ENCODE peak calls at places on chromosomes 1 and 21, in six cellular contexts. F is left ventricle myocardium inferior, Q is IMR-90, N is uterus, M is K562, J is lung. X is an unnamed sample.
A peak's percentile ranks its signal among the peaks of the same experiment; 100 is the strongest.

GRCh38 chr1:192763243-192763642 is 45.6 kb upstream of the RGS2 start:
- DNase-seq in F (no peak), Q (peak; percentile 58), N (no peak), M (no peak), J (no peak), X (no peak)

GRCh38 chr1:56575865-56576264 is 3.5 kb downstream of the PLPP3 start:
- DNase-seq in F (no peak), Q (no peak), N (no peak), M (no peak), J (no peak), X (no peak)

GRCh38 chr1:47650205-47650604 is 212.4 kb downstream of the FOXD2 start:
- DNase-seq in F (no peak), Q (peak; percentile 80), N (no peak), M (no peak), J (peak; percentile 75), X (peak; percentile 6)

GRCh38 chr1:11643782-11644181 is 10.4 kb downstream of the FBXO2 start:
- DNase-seq in F (no peak), Q (no peak), N (no peak), M (no peak), J (no peak), X (no peak)

GRCh38 chr1:34985063-34985770 is at the start of gene TMEM35B:
- DNase-seq in F (peak; percentile 74), Q (peak; percentile 41), N (peak; percentile 57), M (peak; percentile 82), J (peak; percentile 74), X (no peak)

GRCh38 chr1:205191127-205191577 is 20.4 kb downstream of the DSTYK start:
- DNase-seq in F (no peak), Q (peak; percentile 34), N (no peak), M (no peak), J (no peak), X (no peak)

GRCh38 chr1:3195480-3195815 is 126.4 kb downstream of the PRDM16 start:
- DNase-seq in F (no peak), Q (no peak), N (no peak), M (no peak), J (no peak), X (no peak)

GRCh38 chr1:12229835-12230548 is at the start of gene VPS13D:
- DNase-seq in F (peak; percentile 86), Q (peak; percentile 67), N (peak; percentile 72), M (peak; percentile 97), J (peak; percentile 83), X (no peak)

GRCh38 chr1:15764269-15764764 is 5.7 kb downstream of the FBLIM1 start:
- DNase-seq in F (no peak), Q (no peak), N (no peak), M (peak; percentile 67), J (no peak), X (no peak)

GRCh38 chr1:191671236-191671635 is 487.0 kb upstream of the RGS18 start:
- DNase-seq in F (no peak), Q (peak; percentile 62), N (no peak), M (no peak), J (no peak), X (no peak)

GRCh38 chr1:15328785-15329480 is 80.8 kb upstream of the EFHD2 start:
- DNase-seq in F (peak; percentile 79), Q (peak; percentile 64), N (peak; percentile 59), M (peak; percentile 61), J (no peak), X (no peak)

GRCh38 chr21:27796106-27796505 is 829.2 kb upstream of the ADAMTS5 start:
- DNase-seq in F (no peak), Q (peak; percentile 68), N (no peak), M (no peak), J (no peak), X (no peak)

GRCh38 chr1:202571719-202572339 is 138.4 kb downstream of the SYT2 start:
- DNase-seq in F (no peak), Q (peak; percentile 59), N (no peak), M (peak; percentile 67), J (no peak), X (no peak)

GRCh38 chr1:214444159-214444939 is 107.1 kb downstream of the PTPN14 start:
- DNase-seq in F (no peak), Q (no peak), N (no peak), M (no peak), J (no peak), X (no peak)

GRCh38 chr1:112172294-112172882 is 182.9 kb upstream of the KCND3 start:
- DNase-seq in F (peak; percentile 22), Q (peak; percentile 34), N (peak; percentile 16), M (peak; percentile 61), J (peak; percentile 42), X (no peak)

GRCh38 chr1:229379901-229380300 is 37.1 kb upstream of the CCSAP start:
- DNase-seq in F (no peak), Q (no peak), N (no peak), M (no peak), J (no peak), X (no peak)

GRCh38 chr1:227885135-227885647 is 62.5 kb downstream of the WNT9A start:
- DNase-seq in F (no peak), Q (no peak), N (no peak), M (no peak), J (peak; percentile 28), X (no peak)

GRCh38 chr1:245856944-245857531 is 650.0 kb downstream of the SMYD3 start:
- DNase-seq in F (no peak), Q (peak; percentile 95), N (no peak), M (no peak), J (no peak), X (no peak)

GRCh38 chr1:224116131-224116530 is 2.2 kb downstream of the FBXO28 start:
- DNase-seq in F (no peak), Q (peak; percentile 68), N (no peak), M (peak; percentile 44), J (no peak), X (no peak)

GRCh38 chr1:53163291-53163768 is 20.9 kb upstream of the SLC1A7 start:
- DNase-seq in F (no peak), Q (no peak), N (no peak), M (no peak), J (no peak), X (no peak)

GRCh38 chr1:96309783-96310182 is 411.8 kb upstream of the PTBP2 start:
- DNase-seq in F (no peak), Q (peak; percentile 81), N (no peak), M (no peak), J (peak; percentile 28), X (no peak)

GRCh38 chr1:116379674-116380498 is 6.8 kb downstream of the ATP1A1 start:
- DNase-seq in F (no peak), Q (no peak), N (no peak), M (no peak), J (no peak), X (no peak)

GRCh38 chr1:116377564-116378529 is 4.8 kb downstream of the ATP1A1 start:
- DNase-seq in F (peak; percentile 78), Q (peak; percentile 96), N (peak; percentile 74), M (no peak), J (peak; percentile 43), X (peak; percentile 79)

GRCh38 chr1:116376734-116377096 is 3.7 kb downstream of the ATP1A1 start:
- DNase-seq in F (no peak), Q (peak; percentile 11), N (no peak), M (no peak), J (no peak), X (no peak)

GRCh38 chr1:116380499-116381316 is 7.7 kb downstream of the ATP1A1 start:
- DNase-seq in F (no peak), Q (no peak), N (no peak), M (no peak), J (no peak), X (no peak)

DNA sequence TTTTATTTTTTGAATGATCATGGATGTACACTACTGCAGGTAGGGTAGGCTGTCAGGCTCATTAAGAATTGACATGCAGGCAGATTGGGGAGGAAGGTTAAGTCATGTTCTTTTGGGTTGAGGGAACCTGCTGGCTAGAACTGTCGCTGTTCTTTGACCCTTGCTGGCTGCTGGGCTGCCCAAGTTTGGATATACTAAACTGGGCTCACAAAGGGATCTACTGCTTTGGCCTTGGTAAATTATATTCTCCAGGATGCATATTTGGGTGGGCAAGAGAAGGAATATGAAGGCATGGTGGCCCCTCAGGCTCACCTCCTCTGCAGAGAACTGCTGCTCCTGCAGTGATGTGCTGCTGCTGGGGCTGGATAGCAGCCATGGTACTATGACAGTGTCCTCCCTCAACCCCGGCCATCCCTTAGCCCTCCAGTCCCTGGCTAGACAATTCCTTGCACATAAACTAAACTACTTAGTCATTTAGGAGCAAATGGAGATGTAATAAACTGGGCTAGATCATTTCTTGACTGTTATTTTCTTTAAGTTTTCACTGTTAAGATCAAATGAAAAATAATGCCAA is 6.1 kb downstream of the ATP1A1 start:
- DNase-seq in F (no peak), Q (peak; percentile 14), N (no peak), M (no peak), J (no peak), X (no peak)
- H3K36me3 ChIP-seq in F (peaks cover under 1% of the 10 kb centered on the region), Q (no peaks in the 10 kb centered on the region), N (no peaks in the 10 kb centered on the region), M (peaks cover 40% of the 10 kb centered on the region), J (no peaks in the 10 kb centered on the region), X (no peaks in the 10 kb centered on the region)

DNA sequence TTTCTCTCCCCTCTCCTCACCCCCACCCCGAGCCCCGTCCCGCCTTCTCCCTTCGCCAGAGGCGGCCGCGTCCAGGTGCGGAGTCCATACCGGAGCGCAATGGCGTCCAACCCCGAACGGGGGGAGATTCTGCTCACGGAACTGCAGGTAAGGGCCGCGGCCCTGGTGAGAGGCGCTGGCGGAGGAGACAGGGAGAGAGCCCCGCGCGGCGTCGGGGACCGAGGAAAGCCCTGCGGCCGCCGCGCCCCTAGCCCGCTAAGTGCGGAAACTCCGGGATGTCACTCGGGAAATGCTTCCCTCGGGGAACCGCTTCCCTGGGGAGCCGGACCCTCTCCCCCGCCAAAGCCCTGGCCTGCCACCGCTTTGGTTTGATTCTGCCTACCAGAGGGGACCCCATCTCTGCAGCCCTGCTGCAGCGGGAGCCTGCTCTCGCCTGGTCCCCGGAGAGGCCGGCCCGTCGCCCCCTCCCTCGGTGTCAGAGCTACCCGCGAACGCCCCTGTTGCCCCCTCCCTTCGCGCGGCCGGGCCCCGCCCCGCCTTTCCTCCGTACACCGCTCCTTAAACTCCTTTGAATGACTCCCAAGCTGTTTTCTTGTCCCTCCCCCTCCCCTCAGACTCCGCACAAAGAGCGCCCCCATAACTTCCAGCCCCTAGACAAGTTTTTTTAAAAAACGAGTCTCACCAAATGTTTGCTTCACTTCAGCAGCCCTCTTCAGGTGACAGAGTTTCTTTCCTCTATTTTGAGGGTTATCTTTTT is 587 bp downstream of the PKN2 start:
- DNase-seq in F (peak; percentile 50), Q (peak; percentile 45), N (peak; percentile 39), M (peak; percentile 67), J (peak; percentile 61), X (no peak)
- TF ChIP-seq CTCF in F (no peak), Q (no peak), N (no peak), M (peak; percentile 36), J (no peak), X (no peak)

GRCh38 chr1:154178856-154179811 is 12.8 kb downstream of the TPM3 start:
- DNase-seq in F (no peak), Q (no peak), N (no peak), M (no peak), J (no peak), X (no peak)
- H3K36me3 ChIP-seq in F (peaks cover 18% of the 10 kb centered on the region), Q (peaks cover 19% of the 10 kb centered on the region), N (no peaks in the 10 kb centered on the region), M (peaks cover 68% of the 10 kb centered on the region), J (peaks cover 18% of the 10 kb centered on the region), X (peaks cover 5% of the 10 kb centered on the region)

DNA sequence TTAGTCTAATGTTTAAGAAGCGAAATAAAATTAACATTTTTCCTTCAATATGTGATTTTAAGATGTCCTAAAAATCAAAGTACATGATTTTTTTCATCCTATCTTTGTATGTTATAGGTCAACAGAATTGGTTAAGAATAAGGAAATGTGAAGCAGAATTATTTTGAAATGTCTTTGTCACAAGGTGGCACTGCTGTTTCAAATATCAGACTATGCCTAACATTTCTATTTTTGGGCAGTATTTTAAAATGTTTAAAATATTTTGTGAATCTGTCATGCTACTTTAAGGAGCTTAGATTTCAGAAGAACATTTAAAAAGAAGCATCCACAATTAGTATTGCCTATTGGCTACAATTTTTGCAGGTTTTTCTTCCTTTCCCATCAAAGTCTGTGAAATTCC is 38.7 kb downstream of the AMY1C start:
- DNase-seq in F (no peak), Q (no peak), N (no peak), M (no peak), J (no peak), X (no peak)
- TF ChIP-seq CTCF in F (peak; percentile 45), Q (peak; percentile 33), N (no peak), M (no peak), J (no peak), X (no peak)

X was measured in BJ.